ENCODE peak calls at places on chromosomes 1 and 21, in eight cellular contexts. W is uterus, J is tibial nerve, H is right lobe of liver, C is endothelial cell of umbilical vein, V is esophagus muscularis mucosa, I is IMR-90, D is stomach. Q is an unnamed sample. For H3K4me1, the result is how much of the 10 kb centered on the place peaks cover.

GRCh38 chr1:21950734-21951575 is 13.8 kb upstream of the HSPG2 start:
- DNase-seq in W (no peak), J (no peak), H (no peak), C (no peak), V (no peak), I (no peak), D (no peak), Q (no peak)

GRCh38 chr21:27371688-27372331 is 404.9 kb upstream of the ADAMTS5 start:
- DNase-seq in W (no peak), J (no peak), H (no peak), C (peak), V (no peak), I (peak), D (no peak), Q (no peak)

GRCh38 chr1:173894189-173894588 is 22.9 kb downstream of the SERPINC1 start:
- DNase-seq in W (no peak), J (no peak), H (no peak), C (no peak), V (no peak), I (no peak), D (no peak), Q (no peak)

GRCh38 chr1:205972491-205973168 is 29.4 kb upstream of the SLC26A9 start:
- DNase-seq in W (no peak), J (no peak), H (no peak), C (no peak), V (no peak), I (no peak), D (no peak), Q (no peak)

GRCh38 chr1:151311589-151312331 is 15.5 kb downstream of the PI4KB start:
- DNase-seq in W (peak), J (peak), H (peak), C (peak), V (peak), I (peak), D (peak), Q (peak)

GRCh38 chr1:168972225-168972624 is 134.3 kb upstream of the ATP1B1 start:
- DNase-seq in W (no peak), J (no peak), H (no peak), C (no peak), V (no peak), I (no peak), D (no peak), Q (no peak)

GRCh38 chr1:182610606-182611194 is 6.5 kb upstream of the RGS16 start:
- DNase-seq in W (no peak), J (no peak), H (no peak), C (no peak), V (no peak), I (no peak), D (no peak), Q (no peak)

GRCh38 chr1:227788279-227789041 is 27.0 kb upstream of the PRSS38 start:
- DNase-seq in W (no peak), J (no peak), H (no peak), C (peak), V (no peak), I (no peak), D (peak), Q (peak)

GRCh38 chr1:91217911-91218310 is 186.7 kb downstream of the HFM1 start:
- DNase-seq in W (no peak), J (no peak), H (no peak), C (no peak), V (peak), I (no peak), D (no peak), Q (no peak)

GRCh38 chr1:155177918-155178281 is 4.3 kb downstream of the TRIM46 start:
- DNase-seq in W (no peak), J (peak), H (no peak), C (no peak), V (no peak), I (no peak), D (peak), Q (no peak)

GRCh38 chr1:172719694-172720138 is 60.8 kb downstream of the FASLG start:
- DNase-seq in W (no peak), J (peak), H (no peak), C (peak), V (no peak), I (peak), D (no peak), Q (no peak)

GRCh38 chr1:40078512-40079333 is 18.3 kb downstream of the PPT1 start:
- DNase-seq in W (no peak), J (peak), H (no peak), C (peak), V (no peak), I (peak), D (peak), Q (peak)

GRCh38 chr1:47688631-47689296 is 250.9 kb downstream of the FOXD2 start:
- DNase-seq in W (no peak), J (no peak), H (peak), C (no peak), V (no peak), I (no peak), D (peak), Q (no peak)

GRCh38 chr1:3219005-3219724 is 150.2 kb downstream of the PRDM16 start:
- DNase-seq in W (no peak), J (peak), H (peak), C (no peak), V (no peak), I (no peak), D (peak), Q (peak)

GRCh38 chr1:3217887-3218679 is 149.1 kb downstream of the PRDM16 start:
- DNase-seq in W (no peak), J (no peak), H (no peak), C (no peak), V (no peak), I (no peak), D (no peak), Q (no peak)

GRCh38 chr1:3221112-3222041 is 152.4 kb downstream of the PRDM16 start:
- DNase-seq in W (no peak), J (no peak), H (no peak), C (no peak), V (no peak), I (no peak), D (no peak), Q (no peak)

GRCh38 chr1:3222042-3222692 is 153.2 kb downstream of the PRDM16 start:
- DNase-seq in W (no peak), J (no peak), H (no peak), C (no peak), V (no peak), I (no peak), D (peak), Q (peak)

GRCh38 chr1:3219725-3220467 is 150.9 kb downstream of the PRDM16 start:
- DNase-seq in W (no peak), J (no peak), H (no peak), C (no peak), V (no peak), I (no peak), D (no peak), Q (peak)
- TF ChIP-seq POLR2A in W (no peak), J (no peak), H (no peak), C (no peak), V (no peak), I (no peak), D (no peak), Q (no peak)

GRCh38 chr21:42191978-42192595 is 26.9 kb upstream of the ABCG1 start:
- DNase-seq in W (no peak), J (no peak), H (no peak), C (no peak), V (peak), I (no peak), D (no peak), Q (no peak)

GRCh38 chr21:42194863-42195262 is 24.1 kb upstream of the ABCG1 start:
- DNase-seq in W (no peak), J (no peak), H (no peak), C (no peak), V (peak), I (no peak), D (no peak), Q (no peak)

GRCh38 chr21:42191064-42191463 is 27.9 kb upstream of the ABCG1 start:
- DNase-seq in W (no peak), J (no peak), H (no peak), C (no peak), V (peak), I (no peak), D (no peak), Q (no peak)

GRCh38 chr21:42193721-42194120 is 25.2 kb upstream of the ABCG1 start:
- DNase-seq in W (no peak), J (no peak), H (no peak), C (no peak), V (peak), I (no peak), D (no peak), Q (no peak)

GRCh38 chr21:42193131-42193671 is 25.7 kb upstream of the ABCG1 start:
- DNase-seq in W (no peak), J (no peak), H (no peak), C (peak), V (peak), I (no peak), D (no peak), Q (no peak)
- H3K4me1 ChIP-seq in W (under half), J (under half), H (under half), C (under half), V (under half), I (under half), D (under half), Q (under half)

GRCh38 chr1:60746278-60746761 is 336.0 kb upstream of the NFIA start:
- DNase-seq in W (no peak), J (no peak), H (no peak), C (no peak), V (no peak), I (no peak), D (no peak), Q (no peak)
- H3K27ac ChIP-seq in W (no peak), J (peak), H (no peak), C (no peak), V (no peak), I (no peak), D (no peak), Q (no peak)

GRCh38 chr1:16081636-16082035 is 8.2 kb upstream of the FAM131C start:
- DNase-seq in W (no peak), J (no peak), H (no peak), C (no peak), V (no peak), I (no peak), D (no peak), Q (no peak)

GRCh38 chr1:16077430-16078245 is 4.2 kb upstream of the FAM131C start:
- DNase-seq in W (no peak), J (no peak), H (no peak), C (no peak), V (no peak), I (peak), D (no peak), Q (no peak)

GRCh38 chr1:16080422-16081150 is 7.1 kb upstream of the FAM131C start:
- DNase-seq in W (no peak), J (no peak), H (no peak), C (no peak), V (no peak), I (no peak), D (peak), Q (peak)

GRCh38 chr1:16076871-16077250 is 3.4 kb upstream of the FAM131C start:
- DNase-seq in W (no peak), J (no peak), H (no peak), C (no peak), V (no peak), I (peak), D (no peak), Q (no peak)

DNA sequence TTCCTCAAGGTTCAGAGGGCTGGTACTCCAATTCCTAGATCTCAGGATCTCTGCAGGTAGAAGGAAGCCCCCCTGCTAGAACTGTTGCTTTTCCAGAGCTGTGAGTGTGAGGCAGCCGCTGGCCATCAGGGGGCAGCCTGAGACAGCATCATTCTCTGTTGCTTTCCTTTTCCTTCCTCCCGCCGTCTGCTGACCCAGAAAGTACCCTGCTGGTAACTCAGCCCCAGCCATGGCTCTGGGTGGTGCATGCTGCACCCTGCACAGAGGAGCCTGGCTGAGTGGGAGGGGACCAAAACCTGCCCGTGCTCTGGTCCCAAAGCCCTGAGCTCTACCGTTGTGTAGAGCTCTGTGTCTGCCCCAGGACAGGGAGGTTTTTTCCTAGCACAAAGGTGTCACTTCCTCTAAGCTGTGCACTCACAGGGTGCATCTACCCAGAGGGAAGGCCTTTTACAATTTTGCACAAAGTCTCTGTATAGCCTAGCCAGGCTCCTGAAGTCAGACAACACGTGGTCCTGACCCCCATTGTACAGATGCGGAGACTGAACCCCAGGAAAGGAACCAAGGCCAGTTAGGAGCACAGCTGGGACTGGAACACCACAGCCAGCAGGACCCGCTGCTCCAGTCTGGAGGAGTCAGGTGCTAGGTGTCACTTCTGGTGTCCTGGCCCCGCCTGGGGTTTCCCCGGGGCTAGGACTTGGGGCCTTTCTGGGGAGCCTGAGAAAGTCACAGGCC is 5.6 kb upstream of the FAM131C start:
- DNase-seq in W (peak), J (peak), H (peak), C (peak), V (peak), I (peak), D (peak), Q (peak)
- TF ChIP-seq POLR2A in W (peak), J (no peak), H (no peak), C (no peak), V (no peak), I (peak), D (no peak), Q (no peak)

Q was measured in body of pancreas.